ENCODE peak calls at places on chromosomes 5 and 9, in four cellular contexts. I is tibial nerve, B is HepG2, Y is brain microvascular endothelial cell. U is an unnamed sample.

GRCh38 chr5:74679968-74680367 is 5.1 kb upstream of the HEXB start:
- DNase-seq in B (no peak), I (no peak), Y (no peak), U (no peak)

GRCh38 chr9:99000480-99001395 is 57.0 kb downstream of the COL15A1 start:
- DNase-seq in B (peak), Y (peak), I (peak), U (no peak)

GRCh38 chr5:162128117-162128516 is 60.5 kb downstream of the GABRG2 start:
- DNase-seq in B (no peak), I (no peak), Y (no peak), U (no peak)

GRCh38 chr9:4509590-4509984 is 19.3 kb downstream of the SLC1A1 start:
- DNase-seq in B (no peak), Y (no peak), I (no peak), U (no peak)

GRCh38 chr5:132227485-132228240 is at the start of gene P4HA2:
- DNase-seq in B (peak), Y (peak), I (peak), U (no peak)

GRCh38 chr5:95812100-95812472 is 10.4 kb downstream of the GLRX start:
- DNase-seq in Y (no peak), B (peak), I (no peak), U (no peak)

GRCh38 chr9:65449423-65449822 is 164.4 kb upstream of the FOXD4L5 start:
- DNase-seq in I (no peak), B (no peak), Y (no peak), U (no peak)

GRCh38 chr5:6719417-6719816 is 6.2 kb downstream of the TENT4A start:
- DNase-seq in B (no peak), Y (no peak), I (no peak), U (no peak)

GRCh38 chr9:127568971-127569818 is 42.9 kb upstream of the STXBP1 start:
- DNase-seq in I (peak), B (peak), Y (no peak), U (no peak)

GRCh38 chr5:140391312-140391711 is 10.3 kb upstream of the ANKHD1 start:
- DNase-seq in Y (no peak), I (no peak), B (no peak), U (no peak)

GRCh38 chr9:101904845-101905244 is 166.4 kb upstream of the GRIN3A start:
- DNase-seq in B (no peak), I (no peak), Y (no peak), U (no peak)

GRCh38 chr5:124054564-124054963 is 542.6 kb downstream of the CSNK1G3 start:
- DNase-seq in B (no peak), I (no peak), Y (no peak), U (no peak)
- H3K4me3 ChIP-seq in B (no peak), I (no peak), Y (no peak), U (no peak)

GRCh38 chr9:68949271-68950000 is 64.5 kb downstream of the PRKACG start:
- DNase-seq in I (no peak), Y (no peak), B (no peak), U (no peak)
- TF ChIP-seq CTCF in I (no peak), Y (peak), B (no peak), U (peak)

DNA sequence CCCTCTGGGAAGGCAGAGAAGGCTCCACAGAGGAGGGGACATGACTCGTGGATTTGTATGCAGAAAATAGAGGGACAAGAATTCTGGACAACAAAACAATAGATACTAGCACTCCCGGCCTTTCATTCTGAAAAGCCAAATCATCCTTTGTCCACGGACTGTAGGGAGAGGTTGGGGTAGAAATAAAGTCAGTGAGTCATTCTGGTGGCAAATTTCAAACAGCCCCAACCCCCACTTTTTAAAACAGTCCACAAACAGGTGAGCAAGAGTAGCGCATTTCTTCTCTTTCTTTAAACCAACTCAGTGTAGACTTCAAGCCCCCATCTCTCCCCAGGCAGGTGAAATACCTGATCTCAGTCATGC is 56.1 kb downstream of the PTPDC1 start:
- DNase-seq in Y (no peak), I (no peak), B (no peak), U (no peak)
- H3K4me3 ChIP-seq in Y (no peak), I (no peak), B (no peak), U (no peak)

GRCh38 chr9:116313638-116314037 is 160.0 kb downstream of the PAPPA start:
- DNase-seq in Y (no peak), B (no peak), I (no peak), U (no peak)
- TF ChIP-seq CTCF in Y (peak), B (no peak), I (no peak), U (peak)

GRCh38 chr9:20579544-20580309 is 42.6 kb downstream of the MLLT3 start:
- DNase-seq in I (no peak), Y (no peak), B (no peak), U (no peak)
- H3K4me3 ChIP-seq in I (no peak), Y (no peak), B (no peak), U (no peak)

GRCh38 chr5:61274561-61274960 is 57.5 kb upstream of the ZSWIM6 start:
- DNase-seq in Y (no peak), B (no peak), I (no peak), U (no peak)

GRCh38 chr5:61277781-61278180 is 54.3 kb upstream of the ZSWIM6 start:
- DNase-seq in Y (no peak), B (no peak), I (no peak), U (no peak)

GRCh38 chr5:61275841-61276240 is 56.2 kb upstream of the ZSWIM6 start:
- DNase-seq in I (peak), B (no peak), Y (peak), U (no peak)

GRCh38 chr5:61279725-61280124 is 52.3 kb upstream of the ZSWIM6 start:
- DNase-seq in I (no peak), Y (no peak), B (no peak), U (no peak)

DNA sequence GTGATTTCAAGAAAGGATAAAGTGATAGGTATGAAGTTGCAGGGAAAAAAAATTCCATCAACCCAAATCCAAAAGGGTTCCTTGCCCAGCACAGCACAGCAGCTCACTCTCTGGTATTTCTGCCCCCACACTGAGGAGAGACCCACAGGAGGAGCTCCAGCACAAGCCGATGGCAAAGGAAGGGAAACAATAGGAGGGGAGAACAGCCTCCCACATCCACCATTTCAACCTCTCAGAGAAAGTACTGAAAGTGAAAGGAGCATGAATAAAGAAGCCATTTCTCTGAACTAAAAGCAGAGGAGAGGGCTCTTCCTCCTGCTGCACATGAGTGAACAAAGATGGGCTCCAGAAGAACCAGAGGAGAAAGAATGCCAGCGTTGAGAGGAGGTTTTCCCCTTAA is 54.9 kb upstream of the ZSWIM6 start:
- DNase-seq in Y (peak), I (no peak), B (peak), U (no peak)
- TF ChIP-seq CTCF in Y (peak), I (no peak), B (peak), U (peak)

U was measured in epithelial cell of proximal tubule.